ENCODE peak calls at places on chromosomes 1 and 21, in nine cellular contexts. One of them, this sample, is unnamed.

GRCh38 chr1:15702722-15703550 is 18.8 kb downstream of the PLEKHM2 start:
- DNase-seq in HTR-8/SVneo: no peak
- DNase-seq in EL: peak; percentile 23
- DNase-seq in memory B cell: no peak
- DNase-seq in mammary epithelial cell: peak; percentile 40
- DNase-seq in AG04450: no peak
- DNase-seq in activated naive CD8-positive, alpha-beta T cell treated with anti-CD3 and anti-CD28 coated beads, Interleukin-2, amount 10 ng/mL, durations not matched to agents 7 days and 5 days: no peak
- DNase-seq in NCI-H1092 treated with DMSO at 0.1 percent for 48 hours: no peak
- DNase-seq in neuronal stem cell: no peak
- DNase-seq in this sample: no peak

GRCh38 chr1:44613932-44614331 is 60.3 kb downstream of the TMEM53 start:
- DNase-seq in NCI-H1092 treated with DMSO at 0.1 percent for 48 hours: no peak
- DNase-seq in HTR-8/SVneo: no peak
- DNase-seq in activated naive CD8-positive, alpha-beta T cell treated with anti-CD3 and anti-CD28 coated beads, Interleukin-2, amount 10 ng/mL, durations not matched to agents 7 days and 5 days: no peak
- DNase-seq in memory B cell: no peak
- DNase-seq in neuronal stem cell: no peak
- DNase-seq in EL: no peak
- DNase-seq in mammary epithelial cell: no peak
- DNase-seq in AG04450: no peak
- DNase-seq in this sample: no peak

GRCh38 chr1:210532223-210532598 is 203.5 kb downstream of the HHAT start:
- DNase-seq in EL: no peak
- DNase-seq in activated naive CD8-positive, alpha-beta T cell treated with anti-CD3 and anti-CD28 coated beads, Interleukin-2, amount 10 ng/mL, durations not matched to agents 7 days and 5 days: no peak
- DNase-seq in mammary epithelial cell: no peak
- DNase-seq in AG04450: no peak
- DNase-seq in HTR-8/SVneo: no peak
- DNase-seq in neuronal stem cell: no peak
- DNase-seq in memory B cell: no peak
- DNase-seq in NCI-H1092 treated with DMSO at 0.1 percent for 48 hours: no peak
- DNase-seq in this sample: no peak

GRCh38 chr1:234619071-234619480 is 9.1 kb upstream of the IRF2BP2 start:
- DNase-seq in neuronal stem cell: no peak
- DNase-seq in activated naive CD8-positive, alpha-beta T cell treated with anti-CD3 and anti-CD28 coated beads, Interleukin-2, amount 10 ng/mL, durations not matched to agents 7 days and 5 days: no peak
- DNase-seq in memory B cell: no peak
- DNase-seq in EL: no peak
- DNase-seq in mammary epithelial cell: peak; percentile 62
- DNase-seq in NCI-H1092 treated with DMSO at 0.1 percent for 48 hours: peak; percentile 89
- DNase-seq in HTR-8/SVneo: no peak
- DNase-seq in AG04450: no peak
- DNase-seq in this sample: no peak

GRCh38 chr1:45400049-45400448 is 59.8 kb upstream of the MUTYH start:
- DNase-seq in NCI-H1092 treated with DMSO at 0.1 percent for 48 hours: no peak
- DNase-seq in memory B cell: no peak
- DNase-seq in mammary epithelial cell: no peak
- DNase-seq in EL: no peak
- DNase-seq in HTR-8/SVneo: no peak
- DNase-seq in activated naive CD8-positive, alpha-beta T cell treated with anti-CD3 and anti-CD28 coated beads, Interleukin-2, amount 10 ng/mL, durations not matched to agents 7 days and 5 days: no peak
- DNase-seq in neuronal stem cell: no peak
- DNase-seq in AG04450: no peak
- DNase-seq in this sample: no peak

GRCh38 chr21:45256021-45256911 is 31.4 kb downstream of the POFUT2 start:
- DNase-seq in neuronal stem cell: no peak
- DNase-seq in EL: no peak
- DNase-seq in mammary epithelial cell: no peak
- DNase-seq in HTR-8/SVneo: no peak
- DNase-seq in activated naive CD8-positive, alpha-beta T cell treated with anti-CD3 and anti-CD28 coated beads, Interleukin-2, amount 10 ng/mL, durations not matched to agents 7 days and 5 days: no peak
- DNase-seq in memory B cell: no peak
- DNase-seq in AG04450: no peak
- DNase-seq in NCI-H1092 treated with DMSO at 0.1 percent for 48 hours: no peak
- DNase-seq in this sample: no peak

GRCh38 chr1:239428311-239428710 is 41.9 kb downstream of the CHRM3 start:
- DNase-seq in AG04450: no peak
- DNase-seq in HTR-8/SVneo: peak; percentile 22
- DNase-seq in EL: peak; percentile 68
- DNase-seq in memory B cell: no peak
- DNase-seq in mammary epithelial cell: no peak
- DNase-seq in activated naive CD8-positive, alpha-beta T cell treated with anti-CD3 and anti-CD28 coated beads, Interleukin-2, amount 10 ng/mL, durations not matched to agents 7 days and 5 days: no peak
- DNase-seq in NCI-H1092 treated with DMSO at 0.1 percent for 48 hours: no peak
- DNase-seq in neuronal stem cell: no peak
- DNase-seq in this sample: no peak

GRCh38 chr1:17935230-17935629 is 172.4 kb upstream of the IGSF21 start:
- DNase-seq in AG04450: no peak
- DNase-seq in HTR-8/SVneo: no peak
- DNase-seq in NCI-H1092 treated with DMSO at 0.1 percent for 48 hours: no peak
- DNase-seq in EL: no peak
- DNase-seq in memory B cell: no peak
- DNase-seq in mammary epithelial cell: no peak
- DNase-seq in activated naive CD8-positive, alpha-beta T cell treated with anti-CD3 and anti-CD28 coated beads, Interleukin-2, amount 10 ng/mL, durations not matched to agents 7 days and 5 days: no peak
- DNase-seq in neuronal stem cell: no peak
- DNase-seq in this sample: no peak

GRCh38 chr1:72917920-72918319 is 635.6 kb upstream of the NEGR1 start:
- DNase-seq in neuronal stem cell: no peak
- DNase-seq in EL: no peak
- DNase-seq in memory B cell: no peak
- DNase-seq in mammary epithelial cell: no peak
- DNase-seq in NCI-H1092 treated with DMSO at 0.1 percent for 48 hours: no peak
- DNase-seq in HTR-8/SVneo: no peak
- DNase-seq in AG04450: no peak
- DNase-seq in activated naive CD8-positive, alpha-beta T cell treated with anti-CD3 and anti-CD28 coated beads, Interleukin-2, amount 10 ng/mL, durations not matched to agents 7 days and 5 days: no peak
- DNase-seq in this sample: no peak

GRCh38 chr1:173453982-173454381 is 23.2 kb upstream of the PRDX6 start:
- DNase-seq in NCI-H1092 treated with DMSO at 0.1 percent for 48 hours: no peak
- DNase-seq in HTR-8/SVneo: no peak
- DNase-seq in memory B cell: no peak
- DNase-seq in EL: peak; percentile 61
- DNase-seq in mammary epithelial cell: no peak
- DNase-seq in activated naive CD8-positive, alpha-beta T cell treated with anti-CD3 and anti-CD28 coated beads, Interleukin-2, amount 10 ng/mL, durations not matched to agents 7 days and 5 days: no peak
- DNase-seq in neuronal stem cell: no peak
- DNase-seq in AG04450: no peak
- DNase-seq in this sample: no peak

GRCh38 chr1:156420209-156421061 is 51.4 kb downstream of the RHBG start:
- DNase-seq in AG04450: no peak
- DNase-seq in memory B cell: peak; percentile 51
- DNase-seq in neuronal stem cell: no peak
- DNase-seq in HTR-8/SVneo: no peak
- DNase-seq in EL: no peak
- DNase-seq in mammary epithelial cell: no peak
- DNase-seq in activated naive CD8-positive, alpha-beta T cell treated with anti-CD3 and anti-CD28 coated beads, Interleukin-2, amount 10 ng/mL, durations not matched to agents 7 days and 5 days: peak; percentile 44
- DNase-seq in NCI-H1092 treated with DMSO at 0.1 percent for 48 hours: no peak
- DNase-seq in this sample: no peak

GRCh38 chr1:241533375-241534115 is 1.4 kb downstream of the KMO start:
- DNase-seq in EL: peak; percentile 31
- DNase-seq in neuronal stem cell: no peak
- DNase-seq in AG04450: no peak
- DNase-seq in memory B cell: no peak
- DNase-seq in activated naive CD8-positive, alpha-beta T cell treated with anti-CD3 and anti-CD28 coated beads, Interleukin-2, amount 10 ng/mL, durations not matched to agents 7 days and 5 days: no peak
- DNase-seq in NCI-H1092 treated with DMSO at 0.1 percent for 48 hours: no peak
- DNase-seq in HTR-8/SVneo: no peak
- DNase-seq in mammary epithelial cell: peak; percentile 48
- DNase-seq in this sample: peak; percentile 6

GRCh38 chr1:40976952-40977690 is 2.4 kb upstream of the CTPS1 start:
- DNase-seq in NCI-H1092 treated with DMSO at 0.1 percent for 48 hours: no peak
- DNase-seq in activated naive CD8-positive, alpha-beta T cell treated with anti-CD3 and anti-CD28 coated beads, Interleukin-2, amount 10 ng/mL, durations not matched to agents 7 days and 5 days: no peak
- DNase-seq in neuronal stem cell: no peak
- DNase-seq in EL: peak; percentile 89
- DNase-seq in AG04450: no peak
- DNase-seq in mammary epithelial cell: no peak
- DNase-seq in memory B cell: no peak
- DNase-seq in HTR-8/SVneo: peak; percentile 69
- DNase-seq in this sample: no peak

GRCh38 chr1:6025269-6026094 is 20.2 kb upstream of the KCNAB2 start:
- DNase-seq in neuronal stem cell: no peak
- DNase-seq in HTR-8/SVneo: peak; percentile 38
- DNase-seq in AG04450: no peak
- DNase-seq in EL: peak; percentile 76
- DNase-seq in mammary epithelial cell: peak; percentile 83
- DNase-seq in activated naive CD8-positive, alpha-beta T cell treated with anti-CD3 and anti-CD28 coated beads, Interleukin-2, amount 10 ng/mL, durations not matched to agents 7 days and 5 days: no peak
- DNase-seq in NCI-H1092 treated with DMSO at 0.1 percent for 48 hours: no peak
- DNase-seq in memory B cell: no peak
- DNase-seq in this sample: no peak

GRCh38 chr1:63148825-63149645 is 173.3 kb upstream of the FOXD3 start:
- DNase-seq in neuronal stem cell: peak; percentile 29
- DNase-seq in memory B cell: no peak
- DNase-seq in AG04450: peak; percentile 3
- DNase-seq in mammary epithelial cell: peak; percentile 40
- DNase-seq in NCI-H1092 treated with DMSO at 0.1 percent for 48 hours: peak; percentile 8
- DNase-seq in EL: peak; percentile 46
- DNase-seq in HTR-8/SVneo: peak; percentile 13
- DNase-seq in activated naive CD8-positive, alpha-beta T cell treated with anti-CD3 and anti-CD28 coated beads, Interleukin-2, amount 10 ng/mL, durations not matched to agents 7 days and 5 days: no peak
- DNase-seq in this sample: peak; percentile 13

GRCh38 chr1:181324797-181325616 is 158.3 kb upstream of the CACNA1E start:
- DNase-seq in memory B cell: no peak
- DNase-seq in AG04450: no peak
- DNase-seq in mammary epithelial cell: peak; percentile 69
- DNase-seq in activated naive CD8-positive, alpha-beta T cell treated with anti-CD3 and anti-CD28 coated beads, Interleukin-2, amount 10 ng/mL, durations not matched to agents 7 days and 5 days: no peak
- DNase-seq in neuronal stem cell: no peak
- DNase-seq in EL: no peak
- DNase-seq in NCI-H1092 treated with DMSO at 0.1 percent for 48 hours: no peak
- DNase-seq in HTR-8/SVneo: no peak
- DNase-seq in this sample: no peak

GRCh38 chr1:15151377-15151806 is 2.2 kb upstream of the TMEM51 start:
- DNase-seq in mammary epithelial cell: no peak
- DNase-seq in AG04450: no peak
- DNase-seq in NCI-H1092 treated with DMSO at 0.1 percent for 48 hours: no peak
- DNase-seq in neuronal stem cell: no peak
- DNase-seq in activated naive CD8-positive, alpha-beta T cell treated with anti-CD3 and anti-CD28 coated beads, Interleukin-2, amount 10 ng/mL, durations not matched to agents 7 days and 5 days: no peak
- DNase-seq in HTR-8/SVneo: no peak
- DNase-seq in EL: no peak
- DNase-seq in memory B cell: no peak
- DNase-seq in this sample: no peak

GRCh38 chr1:39901486-39902120 is at the start of gene MYCL:
- DNase-seq in mammary epithelial cell: peak; percentile 92
- DNase-seq in neuronal stem cell: peak; percentile 83
- DNase-seq in EL: peak; percentile 79
- DNase-seq in AG04450: no peak
- DNase-seq in HTR-8/SVneo: peak; percentile 72
- DNase-seq in activated naive CD8-positive, alpha-beta T cell treated with anti-CD3 and anti-CD28 coated beads, Interleukin-2, amount 10 ng/mL, durations not matched to agents 7 days and 5 days: peak; percentile 81
- DNase-seq in NCI-H1092 treated with DMSO at 0.1 percent for 48 hours: peak; percentile 100
- DNase-seq in memory B cell: peak; percentile 59
- DNase-seq in this sample: peak; percentile 61

GRCh38 chr1:211518330-211519289 is 26.6 kb upstream of the RD3 start:
- DNase-seq in activated naive CD8-positive, alpha-beta T cell treated with anti-CD3 and anti-CD28 coated beads, Interleukin-2, amount 10 ng/mL, durations not matched to agents 7 days and 5 days: no peak
- DNase-seq in AG04450: no peak
- DNase-seq in neuronal stem cell: no peak
- DNase-seq in EL: no peak
- DNase-seq in mammary epithelial cell: no peak
- DNase-seq in HTR-8/SVneo: no peak
- DNase-seq in NCI-H1092 treated with DMSO at 0.1 percent for 48 hours: no peak
- DNase-seq in memory B cell: no peak
- DNase-seq in this sample: no peak

GRCh38 chr1:150150511-150151021 is 850 bp downstream of the PLEKHO1 start:
- DNase-seq in HTR-8/SVneo: no peak
- DNase-seq in EL: peak; percentile 41
- DNase-seq in mammary epithelial cell: peak; percentile 19
- DNase-seq in activated naive CD8-positive, alpha-beta T cell treated with anti-CD3 and anti-CD28 coated beads, Interleukin-2, amount 10 ng/mL, durations not matched to agents 7 days and 5 days: no peak
- DNase-seq in NCI-H1092 treated with DMSO at 0.1 percent for 48 hours: peak; percentile 30
- DNase-seq in AG04450: no peak
- DNase-seq in neuronal stem cell: no peak
- DNase-seq in memory B cell: peak; percentile 36
- DNase-seq in this sample: peak; percentile 22

GRCh38 chr1:29029652-29030051 is 94.1 kb downstream of the TMEM200B start:
- DNase-seq in neuronal stem cell: no peak
- DNase-seq in EL: no peak
- DNase-seq in mammary epithelial cell: no peak
- DNase-seq in NCI-H1092 treated with DMSO at 0.1 percent for 48 hours: peak; percentile 37
- DNase-seq in memory B cell: no peak
- DNase-seq in HTR-8/SVneo: no peak
- DNase-seq in AG04450: no peak
- DNase-seq in activated naive CD8-positive, alpha-beta T cell treated with anti-CD3 and anti-CD28 coated beads, Interleukin-2, amount 10 ng/mL, durations not matched to agents 7 days and 5 days: no peak
- DNase-seq in this sample: no peak

GRCh38 chr1:115323366-115324004 is 14.6 kb downstream of the NGF start:
- DNase-seq in mammary epithelial cell: peak; percentile 71
- DNase-seq in AG04450: no peak
- DNase-seq in activated naive CD8-positive, alpha-beta T cell treated with anti-CD3 and anti-CD28 coated beads, Interleukin-2, amount 10 ng/mL, durations not matched to agents 7 days and 5 days: no peak
- DNase-seq in HTR-8/SVneo: no peak
- DNase-seq in neuronal stem cell: no peak
- DNase-seq in EL: peak; percentile 83
- DNase-seq in memory B cell: no peak
- DNase-seq in NCI-H1092 treated with DMSO at 0.1 percent for 48 hours: no peak
- DNase-seq in this sample: no peak

GRCh38 chr1:64511054-64511453 is 41.1 kb downstream of the CACHD1 start:
- DNase-seq in EL: no peak
- DNase-seq in mammary epithelial cell: no peak
- DNase-seq in memory B cell: no peak
- DNase-seq in activated naive CD8-positive, alpha-beta T cell treated with anti-CD3 and anti-CD28 coated beads, Interleukin-2, amount 10 ng/mL, durations not matched to agents 7 days and 5 days: no peak
- DNase-seq in neuronal stem cell: no peak
- DNase-seq in NCI-H1092 treated with DMSO at 0.1 percent for 48 hours: no peak
- DNase-seq in AG04450: no peak
- DNase-seq in HTR-8/SVneo: no peak
- DNase-seq in this sample: no peak

GRCh38 chr1:155080250-155081228 is 1.9 kb downstream of the EFNA3 start:
- DNase-seq in NCI-H1092 treated with DMSO at 0.1 percent for 48 hours: peak; percentile 86
- DNase-seq in memory B cell: peak; percentile 48
- DNase-seq in activated naive CD8-positive, alpha-beta T cell treated with anti-CD3 and anti-CD28 coated beads, Interleukin-2, amount 10 ng/mL, durations not matched to agents 7 days and 5 days: peak; percentile 58
- DNase-seq in mammary epithelial cell: no peak
- DNase-seq in HTR-8/SVneo: no peak
- DNase-seq in neuronal stem cell: peak; percentile 89
- DNase-seq in AG04450: no peak
- DNase-seq in EL: no peak
- DNase-seq in this sample: no peak

GRCh38 chr1:54460346-54460745 is 54.2 kb upstream of the SSBP3 start:
- DNase-seq in mammary epithelial cell: no peak
- DNase-seq in activated naive CD8-positive, alpha-beta T cell treated with anti-CD3 and anti-CD28 coated beads, Interleukin-2, amount 10 ng/mL, durations not matched to agents 7 days and 5 days: no peak
- DNase-seq in AG04450: no peak
- DNase-seq in neuronal stem cell: no peak
- DNase-seq in EL: no peak
- DNase-seq in NCI-H1092 treated with DMSO at 0.1 percent for 48 hours: no peak
- DNase-seq in HTR-8/SVneo: no peak
- DNase-seq in memory B cell: no peak
- DNase-seq in this sample: no peak